ENCODE peak calls at places on chromosomes 2 and 18, in five cellular contexts. E, I, P, L and Q are unnamed samples.

GRCh38 chr2:42878581-42878980 is 86.2 kb upstream of the HAAO start:
- DNase-seq in E (no peak), I (no peak), P (no peak), L (peak; percentile 25), Q (no peak)

GRCh38 chr18:11553098-11553940 is 56.1 kb upstream of the SLC35G4 start:
- DNase-seq in E (peak; percentile 68), I (peak; percentile 40), P (no peak), L (peak; percentile 46), Q (peak; percentile 6)

GRCh38 chr18:74226156-74226555 is 65.6 kb downstream of the CYB5A start:
- DNase-seq in E (no peak), I (no peak), P (no peak), L (no peak), Q (no peak)

GRCh38 chr2:208415897-208416296 is 9.3 kb downstream of the PTH2R start:
- DNase-seq in E (no peak), I (no peak), P (no peak), L (peak; percentile 2), Q (no peak)

GRCh38 chr2:157897106-157897971 is 21.2 kb upstream of the ACVR1 start:
- DNase-seq in E (no peak), I (peak; percentile 55), P (no peak), L (peak; percentile 89), Q (peak; percentile 26)

GRCh38 chr2:158138255-158138654 is 36.6 kb downstream of the UPP2 start:
- DNase-seq in E (no peak), I (no peak), P (no peak), L (no peak), Q (no peak)

GRCh38 chr2:119853777-119854399 is 94.2 kb downstream of the PTPN4 start:
- DNase-seq in E (no peak), I (no peak), P (no peak), L (no peak), Q (no peak)

GRCh38 chr2:119106301-119106897 is 52.2 kb downstream of the C1QL2 start:
- DNase-seq in E (peak; percentile 26), I (no peak), P (no peak), L (peak; percentile 8), Q (peak; percentile 10)

GRCh38 chr18:48002933-48003365 is 72.5 kb upstream of the SMAD2 start:
- DNase-seq in E (peak; percentile 33), I (no peak), P (peak; percentile 85), L (no peak), Q (no peak)

GRCh38 chr18:72541871-72542690 is 2.1 kb downstream of the CBLN2 start:
- DNase-seq in E (no peak), I (no peak), P (no peak), L (no peak), Q (no peak)

GRCh38 chr18:46893360-46893759 is 23.9 kb downstream of the PIAS2 start:
- DNase-seq in E (no peak), I (no peak), P (no peak), L (no peak), Q (no peak)

GRCh38 chr2:69013837-69014796 is 1.1 kb downstream of the ANTXR1 start:
- DNase-seq in E (peak; percentile 39), I (no peak), P (peak; percentile 65), L (no peak), Q (no peak)

GRCh38 chr2:113078350-113078839 is 10.6 kb downstream of the IL1F10 start:
- DNase-seq in E (no peak), I (no peak), P (no peak), L (no peak), Q (no peak)

GRCh38 chr2:190200603-190201002 is 119.0 kb downstream of the HIBCH start:
- DNase-seq in E (no peak), I (no peak), P (no peak), L (no peak), Q (no peak)

DNA sequence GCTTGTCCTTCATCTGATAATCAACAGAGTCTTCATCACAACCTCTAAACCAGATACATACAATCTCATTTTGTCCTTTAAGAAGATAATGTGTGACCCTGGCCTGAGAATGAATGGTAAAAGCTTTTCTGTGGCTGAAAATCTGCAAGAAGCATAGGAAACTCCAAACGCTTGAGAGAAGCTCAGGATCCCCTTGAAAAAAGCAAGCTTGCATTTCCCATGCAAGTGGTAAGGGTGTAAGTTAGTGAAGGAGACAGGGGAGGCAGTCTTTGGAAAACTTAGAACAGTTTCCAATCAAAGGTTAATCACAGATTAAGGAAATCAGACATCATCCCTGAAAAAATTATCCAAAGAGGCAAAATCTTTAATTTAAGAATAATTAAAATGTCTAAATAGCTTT is 413.6 kb upstream of the SALL3 start:
- DNase-seq in E (no peak), I (no peak), P (no peak), L (no peak), Q (no peak)
- H3K9me3 ChIP-seq in E (peaks cover 4% of the 10 kb centered on the region), I (no peaks in the 10 kb centered on the region), P (peaks cover 4% of the 10 kb centered on the region), L (no peaks in the 10 kb centered on the region), Q (no peaks in the 10 kb centered on the region)

GRCh38 chr18:62838475-62839098 is 123.2 kb downstream of the PHLPP1 start:
- DNase-seq in E (no peak), I (no peak), P (no peak), L (no peak), Q (no peak)

GRCh38 chr18:62837011-62837410 is 121.7 kb downstream of the PHLPP1 start:
- DNase-seq in E (no peak), I (no peak), P (no peak), L (no peak), Q (no peak)

GRCh38 chr18:62842898-62843297 is 127.6 kb downstream of the PHLPP1 start:
- DNase-seq in E (no peak), I (no peak), P (no peak), L (no peak), Q (no peak)

GRCh38 chr18:62841405-62841804 is 126.1 kb downstream of the PHLPP1 start:
- DNase-seq in E (no peak), I (no peak), P (no peak), L (no peak), Q (no peak)

GRCh38 chr18:62839874-62840713 is 124.8 kb downstream of the PHLPP1 start:
- DNase-seq in E (peak; percentile 39), I (no peak), P (no peak), L (no peak), Q (no peak)
- H3K27ac ChIP-seq in E (no peak overlapping the region), I (no peak overlapping the region), P (no peak overlapping the region), L (no peak overlapping the region), Q (no peak overlapping the region)

GRCh38 chr2:1249897-1250687 is 163.2 kb upstream of the TPO start:
- DNase-seq in E (no peak), I (no peak), P (no peak), L (no peak), Q (no peak)

GRCh38 chr2:1251520-1251919 is 161.7 kb upstream of the TPO start:
- DNase-seq in E (no peak), I (no peak), P (no peak), L (no peak), Q (no peak)

GRCh38 chr2:1245193-1245592 is 168.1 kb upstream of the TPO start:
- DNase-seq in E (no peak), I (no peak), P (no peak), L (no peak), Q (no peak)

GRCh38 chr2:1246239-1246638 is 167.0 kb upstream of the TPO start:
- DNase-seq in E (no peak), I (no peak), P (no peak), L (no peak), Q (no peak)

DNA sequence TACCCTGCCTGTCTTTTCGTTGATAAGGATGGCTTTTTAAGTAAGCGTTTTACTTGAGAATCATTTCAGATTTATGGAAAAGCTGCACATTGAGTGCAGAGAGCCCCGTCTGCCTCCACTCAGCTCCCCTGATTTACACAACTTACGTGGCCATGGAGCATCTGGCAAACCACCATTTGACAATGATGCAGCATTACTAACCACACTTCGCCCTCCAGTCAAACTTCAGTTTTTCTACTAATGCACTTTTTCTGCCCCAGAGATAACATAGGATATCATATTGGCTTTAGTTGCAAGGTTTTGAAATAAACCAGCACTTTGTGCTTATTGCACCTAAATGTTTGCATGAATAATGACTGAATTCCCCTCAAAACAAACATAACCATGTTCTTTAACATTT is 165.1 kb upstream of the TPO start:
- DNase-seq in E (no peak), I (no peak), P (no peak), L (no peak), Q (no peak)
- H3K9me3 ChIP-seq in E (no peaks in the 10 kb centered on the region), I (no peaks in the 10 kb centered on the region), P (no peaks in the 10 kb centered on the region), L (no peaks in the 10 kb centered on the region), Q (no peaks in the 10 kb centered on the region)

DNA sequence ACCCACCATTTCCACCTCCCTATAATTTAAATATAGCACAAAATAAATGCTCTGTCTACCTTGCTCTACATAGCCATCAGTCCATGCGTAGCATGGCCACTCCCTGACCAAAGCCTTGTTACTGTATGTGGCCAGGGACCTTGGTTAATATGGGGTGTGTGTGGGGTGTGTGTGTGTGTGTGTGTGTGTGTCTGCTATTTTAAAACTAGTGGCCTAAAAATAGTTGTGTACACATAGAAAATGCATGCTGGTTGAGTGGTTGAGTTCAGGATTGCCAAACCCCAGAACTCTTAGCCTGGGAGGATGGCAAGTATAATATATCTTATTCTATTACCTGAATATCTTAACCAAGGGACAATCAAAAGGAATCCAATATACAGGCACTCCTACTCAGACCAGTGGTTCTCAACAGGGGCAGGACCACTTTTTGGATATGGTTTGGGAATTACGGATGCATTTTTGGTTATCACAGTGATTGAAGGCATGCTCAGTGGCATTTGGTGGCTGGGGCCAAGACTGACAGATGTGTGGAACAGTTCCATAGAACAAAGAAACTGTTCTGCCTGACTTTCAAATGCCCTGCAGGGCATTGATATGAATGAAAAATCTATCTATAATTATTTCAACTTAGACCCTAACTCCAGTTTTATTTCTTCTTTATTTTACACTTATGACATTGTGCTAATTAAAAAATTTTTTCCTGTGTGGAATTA is 72.3 kb upstream of the PSME4 start:
- DNase-seq in E (no peak), I (no peak), P (no peak), L (no peak), Q (no peak)
- H3K27ac ChIP-seq in E (no peak overlapping the region), I (no peak overlapping the region), P (peak overlapping the region; percentile 76), L (no peak overlapping the region), Q (no peak overlapping the region)

DNA sequence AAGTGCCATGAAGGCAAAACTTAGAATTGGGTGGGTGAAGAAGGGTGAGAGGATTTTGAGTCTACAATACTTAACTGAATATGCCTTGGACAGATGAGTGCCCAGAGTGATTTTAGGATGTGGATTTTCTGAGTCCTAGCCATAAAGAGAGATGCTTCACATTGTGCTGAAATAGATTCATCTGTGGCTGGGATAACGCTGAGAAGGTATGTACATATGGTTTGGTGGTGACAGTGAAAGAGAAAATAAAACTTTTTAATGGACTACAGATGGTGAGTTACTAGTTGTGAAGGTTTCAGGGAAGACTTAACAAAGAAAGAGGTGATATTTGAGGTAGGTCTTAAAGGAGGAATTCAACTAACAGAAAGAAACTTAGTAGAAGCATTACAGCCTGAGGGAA is 265.8 kb downstream of the AKAIN1 start:
- DNase-seq in E (no peak), I (no peak), P (no peak), L (no peak), Q (no peak)
- H3K9me3 ChIP-seq in E (no peaks in the 10 kb centered on the region), I (peaks cover 3% of the 10 kb centered on the region), P (peaks cover 2% of the 10 kb centered on the region), L (peaks cover 4% of the 10 kb centered on the region), Q (no peaks in the 10 kb centered on the region)

GRCh38 chr2:174662459-174662858 is 64.9 kb upstream of the WIPF1 start:
- DNase-seq in E (peak; percentile 59), I (no peak), P (peak; percentile 64), L (no peak), Q (no peak)
- H3K27ac ChIP-seq in E (no peak overlapping the region), I (no peak overlapping the region), P (peak overlapping the region; percentile 72), L (no peak overlapping the region), Q (no peak overlapping the region)